ENCODE peak calls at places on chromosomes 6 and 20, in four cellular contexts. One of them, this sample, is unnamed.

GRCh38 chr20:11582073-11582472 is 335.6 kb upstream of the BTBD3 start:
- DNase-seq in HCT116: no peak
- DNase-seq in left lung: no peak
- DNase-seq in choroid plexus epithelial cell: peak
- DNase-seq in this sample: no peak

GRCh38 chr6:1624848-1625341 is 15.2 kb downstream of the FOXC1 start:
- DNase-seq in HCT116: no peak
- DNase-seq in left lung: peak
- DNase-seq in choroid plexus epithelial cell: no peak
- DNase-seq in this sample: no peak

GRCh38 chr6:82971877-82972460 is 93.7 kb downstream of the UBE3D start:
- DNase-seq in HCT116: no peak
- DNase-seq in left lung: no peak
- DNase-seq in choroid plexus epithelial cell: no peak
- DNase-seq in this sample: no peak

GRCh38 chr6:143607959-143608358 is 69.8 kb upstream of the PHACTR2 start:
- DNase-seq in HCT116: no peak
- DNase-seq in left lung: no peak
- DNase-seq in choroid plexus epithelial cell: no peak
- DNase-seq in this sample: no peak

GRCh38 chr6:23006656-23007055 is 437.3 kb downstream of the HDGFL1 start:
- DNase-seq in HCT116: no peak
- DNase-seq in left lung: no peak
- DNase-seq in choroid plexus epithelial cell: peak
- DNase-seq in this sample: no peak

GRCh38 chr20:31472395-31473330 is 2.3 kb downstream of the DEFB124 start:
- DNase-seq in HCT116: no peak
- DNase-seq in left lung: no peak
- DNase-seq in choroid plexus epithelial cell: peak
- DNase-seq in this sample: no peak

GRCh38 chr6:1832844-1833787 is 223.4 kb downstream of the FOXC1 start:
- DNase-seq in HCT116: no peak
- DNase-seq in left lung: no peak
- DNase-seq in choroid plexus epithelial cell: peak
- DNase-seq in this sample: no peak

GRCh38 chr6:44411141-44411540 is 23.6 kb downstream of the CDC5L start:
- DNase-seq in HCT116: no peak
- DNase-seq in left lung: no peak
- DNase-seq in choroid plexus epithelial cell: peak
- DNase-seq in this sample: no peak

GRCh38 chr6:106334646-106335448 is 9.3 kb upstream of the ATG5 start:
- DNase-seq in HCT116: peak
- DNase-seq in left lung: peak
- DNase-seq in choroid plexus epithelial cell: peak
- DNase-seq in this sample: peak

GRCh38 chr20:44206132-44206531 is 4.4 kb downstream of the OSER1 start:
- DNase-seq in HCT116: no peak
- DNase-seq in left lung: no peak
- DNase-seq in choroid plexus epithelial cell: no peak
- DNase-seq in this sample: no peak

GRCh38 chr20:63553933-63554290 is at the start of gene FNDC11:
- DNase-seq in HCT116: no peak
- DNase-seq in left lung: no peak
- DNase-seq in choroid plexus epithelial cell: no peak
- DNase-seq in this sample: peak

GRCh38 chr6:77245026-77245425 is 218.3 kb downstream of the HTR1B start:
- DNase-seq in HCT116: no peak
- DNase-seq in left lung: no peak
- DNase-seq in choroid plexus epithelial cell: no peak
- DNase-seq in this sample: no peak

GRCh38 chr6:129748212-129748900 is 38.4 kb upstream of the ARHGAP18 start:
- DNase-seq in HCT116: peak
- DNase-seq in left lung: no peak
- DNase-seq in choroid plexus epithelial cell: peak
- DNase-seq in this sample: peak

GRCh38 chr6:158536891-158537798 is 22.7 kb upstream of the TMEM181 start:
- DNase-seq in HCT116: peak
- DNase-seq in left lung: no peak
- DNase-seq in choroid plexus epithelial cell: no peak
- DNase-seq in this sample: peak

GRCh38 chr6:22108199-22108598 is 188.6 kb downstream of the PRL start:
- DNase-seq in HCT116: no peak
- DNase-seq in left lung: no peak
- DNase-seq in choroid plexus epithelial cell: no peak
- DNase-seq in this sample: no peak

GRCh38 chr20:4560667-4561066 is 161.0 kb upstream of the PRND start:
- DNase-seq in HCT116: no peak
- DNase-seq in left lung: no peak
- DNase-seq in choroid plexus epithelial cell: peak
- DNase-seq in this sample: no peak

GRCh38 chr20:4567172-4567571 is 154.5 kb upstream of the PRND start:
- DNase-seq in HCT116: no peak
- DNase-seq in left lung: no peak
- DNase-seq in choroid plexus epithelial cell: no peak
- DNase-seq in this sample: no peak

GRCh38 chr20:4563031-4563430 is 158.7 kb upstream of the PRND start:
- DNase-seq in HCT116: no peak
- DNase-seq in left lung: no peak
- DNase-seq in choroid plexus epithelial cell: no peak
- DNase-seq in this sample: no peak

GRCh38 chr20:4559906-4560305 is 161.8 kb upstream of the PRND start:
- DNase-seq in HCT116: no peak
- DNase-seq in left lung: no peak
- DNase-seq in choroid plexus epithelial cell: no peak
- DNase-seq in this sample: no peak

GRCh38 chr20:4563534-4563933 is 158.2 kb upstream of the PRND start:
- DNase-seq in HCT116: no peak
- DNase-seq in left lung: no peak
- DNase-seq in choroid plexus epithelial cell: peak
- DNase-seq in this sample: no peak
- TF ChIP-seq CTCF in HCT116: peak
- TF ChIP-seq CTCF in left lung: no peak
- TF ChIP-seq CTCF in choroid plexus epithelial cell: peak
- TF ChIP-seq CTCF in this sample: no peak

GRCh38 chr6:33049323-33049722 is 24.1 kb downstream of the HLA-DPA1 start:
- DNase-seq in HCT116: no peak
- DNase-seq in left lung: no peak
- DNase-seq in choroid plexus epithelial cell: no peak
- DNase-seq in this sample: no peak
- TF ChIP-seq CTCF in HCT116: peak
- TF ChIP-seq CTCF in left lung: no peak
- TF ChIP-seq CTCF in choroid plexus epithelial cell: peak
- TF ChIP-seq CTCF in this sample: no peak

GRCh38 chr6:142551145-142551811 is 249.5 kb downstream of the ADGRG6 start:
- DNase-seq in HCT116: peak
- DNase-seq in left lung: peak
- DNase-seq in choroid plexus epithelial cell: peak
- DNase-seq in this sample: no peak
- TF ChIP-seq CTCF in HCT116: no peak
- TF ChIP-seq CTCF in left lung: no peak
- TF ChIP-seq CTCF in choroid plexus epithelial cell: peak
- TF ChIP-seq CTCF in this sample: no peak

GRCh38 chr6:17506531-17506930 is 93.6 kb upstream of the FAM8A1 start:
- DNase-seq in HCT116: no peak
- DNase-seq in left lung: no peak
- DNase-seq in choroid plexus epithelial cell: no peak
- DNase-seq in this sample: no peak

GRCh38 chr6:17506962-17507361 is 93.1 kb upstream of the FAM8A1 start:
- DNase-seq in HCT116: no peak
- DNase-seq in left lung: no peak
- DNase-seq in choroid plexus epithelial cell: no peak
- DNase-seq in this sample: no peak

GRCh38 chr6:17505767-17506280 is 94.3 kb upstream of the FAM8A1 start:
- DNase-seq in HCT116: no peak
- DNase-seq in left lung: no peak
- DNase-seq in choroid plexus epithelial cell: peak
- DNase-seq in this sample: no peak

GRCh38 chr6:17504005-17504404 is 96.1 kb upstream of the FAM8A1 start:
- DNase-seq in HCT116: no peak
- DNase-seq in left lung: no peak
- DNase-seq in choroid plexus epithelial cell: no peak
- DNase-seq in this sample: no peak

DNA sequence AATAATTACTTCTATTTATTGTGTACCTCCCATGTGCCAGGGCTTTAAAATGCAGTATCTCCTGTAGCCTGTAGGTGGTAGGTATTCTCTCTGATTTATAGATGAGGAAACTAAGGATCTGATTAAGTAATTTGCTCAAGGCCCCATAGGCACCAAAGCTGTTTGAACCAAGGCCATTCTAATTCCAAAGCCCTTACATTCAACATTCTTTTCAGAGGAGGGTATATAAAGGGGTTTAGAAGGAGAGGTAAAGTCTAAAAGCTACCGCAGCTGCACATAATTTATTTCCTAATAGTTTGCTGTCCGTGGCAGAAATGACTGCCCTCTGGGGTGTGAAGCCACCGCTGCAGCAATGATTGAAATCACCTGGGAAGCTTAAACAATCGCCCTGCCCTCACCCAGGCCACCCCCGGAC is 95.0 kb upstream of the FAM8A1 start:
- DNase-seq in HCT116: peak
- DNase-seq in left lung: no peak
- DNase-seq in choroid plexus epithelial cell: peak
- DNase-seq in this sample: no peak
- TF ChIP-seq CTCF in HCT116: peak
- TF ChIP-seq CTCF in left lung: no peak
- TF ChIP-seq CTCF in choroid plexus epithelial cell: peak
- TF ChIP-seq CTCF in this sample: no peak

DNA sequence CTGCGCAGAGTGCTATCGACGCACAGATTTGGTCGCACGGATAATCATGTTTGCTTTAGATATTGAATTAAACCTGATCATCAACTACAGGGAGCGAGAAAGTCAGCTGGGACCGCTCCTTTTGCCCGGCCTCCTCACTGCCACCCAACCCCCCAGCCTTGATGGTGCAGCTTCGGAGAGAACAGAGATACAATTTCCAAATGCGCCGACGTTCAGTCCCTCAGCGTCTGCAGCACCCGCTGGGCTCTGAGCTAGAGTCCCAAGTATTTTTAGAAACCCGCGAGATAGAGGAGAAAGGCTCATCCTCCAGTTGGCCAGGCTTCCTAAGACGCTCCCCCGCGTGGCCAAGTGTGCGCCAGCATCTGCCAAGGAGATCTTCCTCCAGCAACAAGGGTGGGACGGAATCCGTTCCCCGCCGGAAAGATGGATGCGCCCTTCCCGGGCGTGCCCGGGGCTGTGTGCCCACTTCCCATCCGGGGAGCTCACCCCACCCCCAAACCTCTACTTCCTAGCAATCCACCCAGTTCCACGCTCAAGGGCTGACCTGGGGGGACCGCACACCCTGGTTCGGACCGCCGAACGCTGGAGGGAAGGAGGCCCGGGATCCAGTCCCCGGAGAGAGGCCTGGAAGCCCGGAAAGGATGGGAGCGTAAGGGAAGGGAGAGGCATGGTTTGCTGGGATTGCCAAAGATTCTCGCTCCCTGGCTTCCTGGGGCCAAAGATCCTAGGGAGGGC is 4.1 kb downstream of the NKX2-2 start:
- DNase-seq in HCT116: no peak
- DNase-seq in left lung: peak
- DNase-seq in choroid plexus epithelial cell: peak
- DNase-seq in this sample: peak
- TF ChIP-seq CTCF in HCT116: no peak
- TF ChIP-seq CTCF in left lung: no peak
- TF ChIP-seq CTCF in choroid plexus epithelial cell: peak
- TF ChIP-seq CTCF in this sample: no peak

GRCh38 chr20:40265872-40266533 is 423.0 kb downstream of the MAFB start:
- DNase-seq in HCT116: no peak
- DNase-seq in left lung: no peak
- DNase-seq in choroid plexus epithelial cell: peak
- DNase-seq in this sample: no peak
- TF ChIP-seq CTCF in HCT116: peak
- TF ChIP-seq CTCF in left lung: peak
- TF ChIP-seq CTCF in choroid plexus epithelial cell: peak
- TF ChIP-seq CTCF in this sample: no peak

GRCh38 chr6:131029661-131030297 is 33.3 kb downstream of the EPB41L2 start:
- DNase-seq in HCT116: no peak
- DNase-seq in left lung: no peak
- DNase-seq in choroid plexus epithelial cell: peak
- DNase-seq in this sample: no peak

GRCh38 chr6:131023834-131024504 is 39.1 kb downstream of the EPB41L2 start:
- DNase-seq in HCT116: peak
- DNase-seq in left lung: no peak
- DNase-seq in choroid plexus epithelial cell: peak
- DNase-seq in this sample: no peak

GRCh38 chr6:131024565-131024964 is 38.5 kb downstream of the EPB41L2 start:
- DNase-seq in HCT116: no peak
- DNase-seq in left lung: no peak
- DNase-seq in choroid plexus epithelial cell: no peak
- DNase-seq in this sample: no peak

GRCh38 chr6:131022691-131023090 is 40.4 kb downstream of the EPB41L2 start:
- DNase-seq in HCT116: no peak
- DNase-seq in left lung: no peak
- DNase-seq in choroid plexus epithelial cell: no peak
- DNase-seq in this sample: no peak

GRCh38 chr6:131027326-131027725 is 35.7 kb downstream of the EPB41L2 start:
- DNase-seq in HCT116: no peak
- DNase-seq in left lung: no peak
- DNase-seq in choroid plexus epithelial cell: no peak
- DNase-seq in this sample: no peak
- TF ChIP-seq CTCF in HCT116: no peak
- TF ChIP-seq CTCF in left lung: no peak
- TF ChIP-seq CTCF in choroid plexus epithelial cell: no peak
- TF ChIP-seq CTCF in this sample: no peak

GRCh38 chr6:88013554-88013953 is 34.1 kb upstream of the SPACA1 start:
- DNase-seq in HCT116: no peak
- DNase-seq in left lung: no peak
- DNase-seq in choroid plexus epithelial cell: peak
- DNase-seq in this sample: no peak
- TF ChIP-seq CTCF in HCT116: peak
- TF ChIP-seq CTCF in left lung: no peak
- TF ChIP-seq CTCF in choroid plexus epithelial cell: peak
- TF ChIP-seq CTCF in this sample: no peak

GRCh38 chr6:92126088-92126487 is 1293.3 kb downstream of the EPHA7 start:
- DNase-seq in HCT116: no peak
- DNase-seq in left lung: no peak
- DNase-seq in choroid plexus epithelial cell: no peak
- DNase-seq in this sample: no peak

GRCh38 chr6:92124126-92124525 is 1295.2 kb downstream of the EPHA7 start:
- DNase-seq in HCT116: no peak
- DNase-seq in left lung: no peak
- DNase-seq in choroid plexus epithelial cell: peak
- DNase-seq in this sample: no peak

GRCh38 chr6:92121228-92121627 is 1298.1 kb downstream of the EPHA7 start:
- DNase-seq in HCT116: no peak
- DNase-seq in left lung: no peak
- DNase-seq in choroid plexus epithelial cell: no peak
- DNase-seq in this sample: no peak

GRCh38 chr6:92125681-92126080 is 1293.7 kb downstream of the EPHA7 start:
- DNase-seq in HCT116: no peak
- DNase-seq in left lung: no peak
- DNase-seq in choroid plexus epithelial cell: no peak
- DNase-seq in this sample: no peak

GRCh38 chr6:92122746-92123145 is 1296.6 kb downstream of the EPHA7 start:
- DNase-seq in HCT116: no peak
- DNase-seq in left lung: no peak
- DNase-seq in choroid plexus epithelial cell: peak
- DNase-seq in this sample: no peak
- TF ChIP-seq CTCF in HCT116: no peak
- TF ChIP-seq CTCF in left lung: no peak
- TF ChIP-seq CTCF in choroid plexus epithelial cell: peak
- TF ChIP-seq CTCF in this sample: peak

GRCh38 chr6:108359901-108360882 is 65.3 kb downstream of the AFG1L start:
- DNase-seq in HCT116: no peak
- DNase-seq in left lung: no peak
- DNase-seq in choroid plexus epithelial cell: peak
- DNase-seq in this sample: no peak
- TF ChIP-seq CTCF in HCT116: peak
- TF ChIP-seq CTCF in left lung: no peak
- TF ChIP-seq CTCF in choroid plexus epithelial cell: peak
- TF ChIP-seq CTCF in this sample: no peak